ENCODE peak calls at places on chromosome 12, in five cellular contexts. Y is NCI-H345, S is iris pigment epithelial cell, J is MCF 10A, O is GM20000. N is an unnamed sample.

GRCh38 chr12:91272456-91273063 is 89.9 kb upstream of the DCN start:
- DNase-seq in O (no peak), S (peak), J (peak), Y (peak), N (no peak)

GRCh38 chr12:68579254-68579653 is 31.4 kb upstream of the RAP1B start:
- DNase-seq in J (no peak), O (no peak), Y (no peak), S (no peak), N (no peak)

GRCh38 chr12:130579231-130579630 is 136.9 kb downstream of the RIMBP2 start:
- DNase-seq in J (no peak), S (no peak), O (no peak), Y (no peak), N (no peak)

GRCh38 chr12:108394196-108394595 is 55.1 kb upstream of the CMKLR1 start:
- DNase-seq in S (no peak), J (no peak), Y (no peak), O (no peak), N (no peak)

GRCh38 chr12:80053048-80053790 is 46.1 kb upstream of the OTOGL start:
- DNase-seq in Y (no peak), J (peak), O (no peak), S (peak), N (no peak)

GRCh38 chr12:122099280-122099749 is 20.8 kb downstream of the MLXIP start:
- DNase-seq in Y (no peak), O (no peak), S (no peak), J (no peak), N (no peak)

GRCh38 chr12:23757541-23757962 is 191.9 kb downstream of the SOX5 start:
- DNase-seq in S (no peak), J (no peak), O (no peak), Y (peak), N (no peak)

GRCh38 chr12:106586803-106587684 is 4.2 kb downstream of the RFX4 start:
- DNase-seq in S (no peak), O (no peak), J (no peak), Y (peak), N (no peak)

N was measured in GM12878.